ENCODE peak calls at places on chromosomes 16 and 17, in nine cellular contexts. One of them, this sample, is unnamed.
A peak's percentile ranks its signal among the peaks of the same experiment; 100 is the strongest.

GRCh38 chr16:27795992-27796614 is 246.2 kb downstream of the KATNIP start:
- DNase-seq in tibial nerve: peak; percentile 36
- DNase-seq in esophagus muscularis mucosa: no peak
- DNase-seq in HCT116: peak; percentile 4
- DNase-seq in endothelial cell of umbilical vein: peak; percentile 8
- DNase-seq in A549: peak; percentile 28
- DNase-seq in heart left ventricle: no peak
- DNase-seq in uterus: no peak
- DNase-seq in NB4: peak; percentile 54
- DNase-seq in this sample: no peak

GRCh38 chr17:66268247-66268927 is 34.0 kb upstream of the PRKCA start:
- DNase-seq in tibial nerve: no peak
- DNase-seq in uterus: no peak
- DNase-seq in esophagus muscularis mucosa: no peak
- DNase-seq in A549: no peak
- DNase-seq in NB4: no peak
- DNase-seq in endothelial cell of umbilical vein: peak; percentile 12
- DNase-seq in HCT116: no peak
- DNase-seq in heart left ventricle: no peak
- DNase-seq in this sample: no peak

GRCh38 chr16:20023190-20023589 is 50.5 kb downstream of the GPR139 start:
- DNase-seq in heart left ventricle: no peak
- DNase-seq in esophagus muscularis mucosa: no peak
- DNase-seq in uterus: no peak
- DNase-seq in A549: peak; percentile 3
- DNase-seq in endothelial cell of umbilical vein: peak; percentile 6
- DNase-seq in NB4: peak; percentile 25
- DNase-seq in tibial nerve: no peak
- DNase-seq in HCT116: no peak
- DNase-seq in this sample: no peak

GRCh38 chr16:81443688-81444447 is 740 bp upstream of the CMIP start:
- DNase-seq in NB4: no peak
- DNase-seq in A549: no peak
- DNase-seq in HCT116: no peak
- DNase-seq in endothelial cell of umbilical vein: no peak
- DNase-seq in tibial nerve: no peak
- DNase-seq in uterus: peak; percentile 52
- DNase-seq in esophagus muscularis mucosa: no peak
- DNase-seq in heart left ventricle: peak; percentile 76
- DNase-seq in this sample: no peak

GRCh38 chr16:72995151-72995881 is 52.6 kb downstream of the ZFHX3 start:
- DNase-seq in esophagus muscularis mucosa: no peak
- DNase-seq in endothelial cell of umbilical vein: no peak
- DNase-seq in uterus: no peak
- DNase-seq in NB4: peak; percentile 63
- DNase-seq in heart left ventricle: no peak
- DNase-seq in tibial nerve: no peak
- DNase-seq in A549: peak; percentile 50
- DNase-seq in HCT116: no peak
- DNase-seq in this sample: no peak

GRCh38 chr16:75376475-75376907 is 56.8 kb downstream of the CFDP1 start:
- DNase-seq in endothelial cell of umbilical vein: no peak
- DNase-seq in uterus: no peak
- DNase-seq in tibial nerve: no peak
- DNase-seq in A549: no peak
- DNase-seq in heart left ventricle: no peak
- DNase-seq in esophagus muscularis mucosa: no peak
- DNase-seq in NB4: no peak
- DNase-seq in HCT116: no peak
- DNase-seq in this sample: no peak

GRCh38 chr17:71530227-71530626 is 590.6 kb upstream of the SOX9 start:
- DNase-seq in A549: no peak
- DNase-seq in HCT116: no peak
- DNase-seq in endothelial cell of umbilical vein: no peak
- DNase-seq in NB4: no peak
- DNase-seq in heart left ventricle: no peak
- DNase-seq in uterus: no peak
- DNase-seq in tibial nerve: no peak
- DNase-seq in esophagus muscularis mucosa: no peak
- DNase-seq in this sample: no peak

GRCh38 chr17:69734656-69735055 is 320.2 kb downstream of the MAP2K6 start:
- DNase-seq in NB4: no peak
- DNase-seq in endothelial cell of umbilical vein: no peak
- DNase-seq in heart left ventricle: no peak
- DNase-seq in A549: no peak
- DNase-seq in uterus: no peak
- DNase-seq in tibial nerve: no peak
- DNase-seq in esophagus muscularis mucosa: no peak
- DNase-seq in HCT116: no peak
- DNase-seq in this sample: no peak

GRCh38 chr17:17844500-17844899 is 7.7 kb upstream of the SREBF1 start:
- DNase-seq in NB4: no peak
- DNase-seq in HCT116: no peak
- DNase-seq in heart left ventricle: no peak
- DNase-seq in esophagus muscularis mucosa: no peak
- DNase-seq in tibial nerve: no peak
- DNase-seq in uterus: no peak
- DNase-seq in A549: no peak
- DNase-seq in endothelial cell of umbilical vein: no peak
- DNase-seq in this sample: no peak
- TF ChIP-seq POLR2A in NB4: no peak
- TF ChIP-seq POLR2A in HCT116: no peak
- TF ChIP-seq POLR2A in heart left ventricle: no peak
- TF ChIP-seq POLR2A in esophagus muscularis mucosa: no peak
- TF ChIP-seq POLR2A in tibial nerve: no peak
- TF ChIP-seq POLR2A in uterus: no peak
- TF ChIP-seq POLR2A in A549: no peak
- TF ChIP-seq POLR2A in endothelial cell of umbilical vein: no peak
- TF ChIP-seq POLR2A in this sample: no peak

GRCh38 chr17:50918933-50919296 is 52.8 kb upstream of the TOB1 start:
- DNase-seq in esophagus muscularis mucosa: no peak
- DNase-seq in NB4: no peak
- DNase-seq in tibial nerve: no peak
- DNase-seq in heart left ventricle: no peak
- DNase-seq in HCT116: no peak
- DNase-seq in endothelial cell of umbilical vein: no peak
- DNase-seq in uterus: no peak
- DNase-seq in A549: no peak
- DNase-seq in this sample: no peak

GRCh38 chr17:50918071-50918932 is 52.1 kb upstream of the TOB1 start:
- DNase-seq in uterus: no peak
- DNase-seq in esophagus muscularis mucosa: no peak
- DNase-seq in NB4: peak; percentile 54
- DNase-seq in A549: no peak
- DNase-seq in HCT116: no peak
- DNase-seq in tibial nerve: no peak
- DNase-seq in endothelial cell of umbilical vein: no peak
- DNase-seq in heart left ventricle: no peak
- DNase-seq in this sample: peak; percentile 75

GRCh38 chr17:50920891-50921595 is 54.9 kb upstream of the TOB1 start:
- DNase-seq in NB4: no peak
- DNase-seq in esophagus muscularis mucosa: no peak
- DNase-seq in tibial nerve: no peak
- DNase-seq in endothelial cell of umbilical vein: no peak
- DNase-seq in HCT116: no peak
- DNase-seq in A549: no peak
- DNase-seq in uterus: no peak
- DNase-seq in heart left ventricle: no peak
- DNase-seq in this sample: no peak

GRCh38 chr17:50920041-50920410 is 53.9 kb upstream of the TOB1 start:
- DNase-seq in heart left ventricle: no peak
- DNase-seq in uterus: no peak
- DNase-seq in HCT116: no peak
- DNase-seq in NB4: no peak
- DNase-seq in tibial nerve: no peak
- DNase-seq in A549: no peak
- DNase-seq in esophagus muscularis mucosa: no peak
- DNase-seq in endothelial cell of umbilical vein: no peak
- DNase-seq in this sample: no peak

DNA sequence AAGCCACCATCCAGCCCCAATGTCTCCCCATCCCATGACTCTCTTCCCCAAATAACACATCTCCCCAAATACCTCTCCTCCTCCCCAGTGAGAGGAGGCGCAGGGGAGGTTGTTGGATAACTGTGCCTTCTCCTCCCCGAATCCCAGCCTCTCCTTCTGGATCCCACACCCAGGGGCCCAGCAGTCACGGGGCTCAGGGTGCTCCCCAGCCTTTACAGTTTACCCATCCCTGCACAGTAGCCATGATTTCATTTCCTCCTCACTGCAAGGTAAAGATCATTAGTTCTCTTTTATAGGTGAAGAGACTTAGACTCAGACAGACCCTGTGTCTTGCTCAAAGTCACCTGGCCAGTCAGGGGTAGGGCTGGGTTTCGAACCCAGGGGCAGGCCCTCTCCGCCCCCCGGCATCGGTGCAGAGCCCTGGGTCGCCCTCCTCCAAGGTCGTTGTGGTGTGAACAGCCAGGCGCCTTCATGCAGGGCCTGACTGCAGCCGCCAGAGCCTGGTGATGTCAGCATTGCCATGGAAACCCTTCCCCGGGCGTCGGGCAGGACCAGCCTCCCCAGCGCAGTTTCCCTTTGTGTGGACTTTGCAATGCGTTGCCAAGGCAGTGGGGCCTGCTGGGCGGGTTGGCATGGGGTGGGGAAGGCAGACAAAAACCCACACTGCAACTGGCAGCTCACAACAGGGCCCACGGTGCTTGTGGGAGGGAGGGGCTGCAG is 53.3 kb upstream of the TOB1 start:
- DNase-seq in uterus: peak; percentile 80
- DNase-seq in endothelial cell of umbilical vein: peak; percentile 81
- DNase-seq in HCT116: no peak
- DNase-seq in A549: peak; percentile 96
- DNase-seq in esophagus muscularis mucosa: peak; percentile 95
- DNase-seq in NB4: no peak
- DNase-seq in tibial nerve: peak; percentile 64
- DNase-seq in heart left ventricle: peak; percentile 92
- DNase-seq in this sample: peak; percentile 93
- TF ChIP-seq POLR2A in uterus: peak; percentile 17
- TF ChIP-seq POLR2A in endothelial cell of umbilical vein: no peak
- TF ChIP-seq POLR2A in HCT116: no peak
- TF ChIP-seq POLR2A in A549: peak; percentile 25
- TF ChIP-seq POLR2A in esophagus muscularis mucosa: no peak
- TF ChIP-seq POLR2A in NB4: no peak
- TF ChIP-seq POLR2A in tibial nerve: peak; percentile 63
- TF ChIP-seq POLR2A in heart left ventricle: no peak
- TF ChIP-seq POLR2A in this sample: peak; percentile 43

GRCh38 chr17:33868899-33869298 is 386.2 kb upstream of the CCL2 start:
- DNase-seq in A549: no peak
- DNase-seq in heart left ventricle: no peak
- DNase-seq in esophagus muscularis mucosa: no peak
- DNase-seq in NB4: no peak
- DNase-seq in uterus: no peak
- DNase-seq in endothelial cell of umbilical vein: no peak
- DNase-seq in tibial nerve: no peak
- DNase-seq in HCT116: no peak
- DNase-seq in this sample: no peak

GRCh38 chr17:33871720-33872535 is 383.2 kb upstream of the CCL2 start:
- DNase-seq in A549: peak; percentile 47
- DNase-seq in HCT116: no peak
- DNase-seq in heart left ventricle: no peak
- DNase-seq in NB4: peak; percentile 17
- DNase-seq in endothelial cell of umbilical vein: no peak
- DNase-seq in uterus: no peak
- DNase-seq in tibial nerve: no peak
- DNase-seq in esophagus muscularis mucosa: no peak
- DNase-seq in this sample: no peak

GRCh38 chr17:33873218-33873617 is 381.9 kb upstream of the CCL2 start:
- DNase-seq in HCT116: no peak
- DNase-seq in uterus: no peak
- DNase-seq in endothelial cell of umbilical vein: no peak
- DNase-seq in A549: no peak
- DNase-seq in NB4: no peak
- DNase-seq in esophagus muscularis mucosa: no peak
- DNase-seq in tibial nerve: no peak
- DNase-seq in heart left ventricle: no peak
- DNase-seq in this sample: no peak

GRCh38 chr17:33875973-33876372 is 379.1 kb upstream of the CCL2 start:
- DNase-seq in esophagus muscularis mucosa: no peak
- DNase-seq in endothelial cell of umbilical vein: no peak
- DNase-seq in uterus: no peak
- DNase-seq in A549: no peak
- DNase-seq in heart left ventricle: no peak
- DNase-seq in tibial nerve: no peak
- DNase-seq in NB4: no peak
- DNase-seq in HCT116: no peak
- DNase-seq in this sample: no peak

DNA sequence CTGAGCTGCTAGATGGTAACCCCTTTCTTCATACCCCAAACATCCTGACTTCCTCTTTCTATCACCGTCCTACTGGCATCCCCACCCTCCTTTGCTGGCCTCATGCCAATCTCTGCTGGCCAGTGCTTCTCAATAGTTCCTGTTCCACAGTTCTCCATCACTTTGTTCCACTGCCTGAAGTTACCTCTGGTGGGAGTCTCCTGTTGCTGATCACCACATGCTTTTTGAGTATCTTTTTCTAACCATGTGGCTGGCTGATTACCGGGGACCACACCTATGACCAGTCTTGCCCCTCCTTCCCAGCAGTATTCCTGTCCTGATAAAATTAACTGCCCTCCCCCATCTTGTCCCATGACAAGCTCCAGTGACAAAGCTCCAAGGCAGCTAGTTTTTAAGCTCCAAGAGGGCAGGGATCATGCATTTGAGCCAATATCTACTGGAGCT is 380.4 kb upstream of the CCL2 start:
- DNase-seq in A549: no peak
- DNase-seq in NB4: peak; percentile 41
- DNase-seq in endothelial cell of umbilical vein: no peak
- DNase-seq in esophagus muscularis mucosa: no peak
- DNase-seq in HCT116: no peak
- DNase-seq in uterus: no peak
- DNase-seq in heart left ventricle: no peak
- DNase-seq in tibial nerve: peak; percentile 20
- DNase-seq in this sample: no peak
- TF ChIP-seq POLR2A in A549: no peak
- TF ChIP-seq POLR2A in NB4: no peak
- TF ChIP-seq POLR2A in endothelial cell of umbilical vein: no peak
- TF ChIP-seq POLR2A in esophagus muscularis mucosa: no peak
- TF ChIP-seq POLR2A in HCT116: no peak
- TF ChIP-seq POLR2A in uterus: no peak
- TF ChIP-seq POLR2A in heart left ventricle: no peak
- TF ChIP-seq POLR2A in tibial nerve: no peak
- TF ChIP-seq POLR2A in this sample: no peak

DNA sequence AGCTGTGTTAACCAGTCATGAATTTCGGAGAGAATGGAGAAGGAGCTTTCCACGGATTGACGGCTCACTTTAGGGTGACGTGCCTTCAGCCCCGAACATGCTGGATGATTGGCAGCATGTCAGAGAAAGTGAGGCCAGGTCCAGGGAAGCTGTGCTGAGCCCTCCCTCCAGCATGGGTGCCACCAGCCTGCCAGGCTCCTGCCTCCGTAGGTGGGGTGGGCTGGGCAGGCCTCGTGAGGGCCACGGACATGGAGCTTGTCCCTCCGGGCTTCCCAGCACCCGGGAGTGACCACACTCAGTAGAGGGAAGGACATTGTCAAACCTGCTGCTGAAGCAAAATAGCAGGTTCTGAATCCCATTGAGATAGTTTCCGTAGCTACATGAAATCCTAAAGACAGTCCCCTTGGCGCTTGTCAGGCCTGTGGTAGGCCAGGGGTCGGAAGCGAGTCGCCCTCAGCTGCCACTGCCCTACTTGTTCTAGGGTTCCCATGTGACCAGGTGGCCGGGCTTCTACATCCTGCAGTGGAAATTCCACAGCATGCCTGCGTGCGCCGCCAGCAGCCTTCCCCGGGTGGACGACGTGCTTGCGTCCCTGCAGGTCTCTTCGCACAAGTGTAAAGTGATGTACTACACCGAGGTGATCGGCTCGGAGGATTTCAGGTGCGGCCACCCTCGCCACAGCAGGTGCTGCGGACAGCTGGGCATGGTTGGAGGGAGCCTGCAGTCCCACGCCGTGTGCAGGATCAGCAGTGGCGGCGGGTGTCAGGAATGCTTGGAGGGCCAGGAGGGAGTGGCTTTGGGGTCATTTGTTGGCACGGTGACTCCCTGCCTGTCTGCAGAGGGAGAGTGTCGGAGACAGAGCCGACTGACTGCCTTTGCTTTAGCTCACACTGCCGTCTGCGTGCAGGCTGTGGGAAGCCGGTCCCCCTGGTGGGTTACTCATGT is 72.3 kb downstream of the SEC14L1 start:
- DNase-seq in uterus: no peak
- DNase-seq in esophagus muscularis mucosa: no peak
- DNase-seq in A549: no peak
- DNase-seq in HCT116: no peak
- DNase-seq in endothelial cell of umbilical vein: no peak
- DNase-seq in heart left ventricle: no peak
- DNase-seq in NB4: no peak
- DNase-seq in tibial nerve: no peak
- DNase-seq in this sample: no peak
- TF ChIP-seq POLR2A in uterus: no peak
- TF ChIP-seq POLR2A in esophagus muscularis mucosa: no peak
- TF ChIP-seq POLR2A in A549: no peak
- TF ChIP-seq POLR2A in HCT116: no peak
- TF ChIP-seq POLR2A in endothelial cell of umbilical vein: no peak
- TF ChIP-seq POLR2A in heart left ventricle: no peak
- TF ChIP-seq POLR2A in NB4: no peak
- TF ChIP-seq POLR2A in tibial nerve: no peak
- TF ChIP-seq POLR2A in this sample: no peak